ENCODE peak calls at places on chromosomes 16 and 17, in five cellular contexts. B, V, K, H and L are unnamed samples.

GRCh38 chr17:43966276-43966675 is 12.5 kb upstream of the PYY start:
- DNase-seq in B (no peak), V (no peak), K (peak), H (no peak), L (peak)

GRCh38 chr17:75778861-75779249 is 5.8 kb upstream of the UNK start:
- DNase-seq in B (no peak), V (peak), K (no peak), H (no peak), L (peak)

GRCh38 chr17:70095455-70095854 is 20.4 kb downstream of the KCNJ16 start:
- DNase-seq in B (no peak), V (no peak), K (no peak), H (no peak), L (no peak)

GRCh38 chr17:30091166-30091670 is 25.4 kb upstream of the NSRP1 start:
- DNase-seq in B (no peak), V (no peak), K (no peak), H (peak), L (no peak)

GRCh38 chr17:82164853-82165252 is 47.8 kb downstream of the CCDC57 start:
- DNase-seq in B (no peak), V (no peak), K (no peak), H (no peak), L (no peak)

GRCh38 chr16:3020247-3020603 is at the start of gene TNFRSF12A:
- DNase-seq in B (peak), V (peak), K (peak), H (peak), L (peak)

GRCh38 chr16:21580807-21581206 is 18.6 kb upstream of the METTL9 start:
- DNase-seq in B (no peak), V (no peak), K (no peak), H (no peak), L (no peak)

GRCh38 chr17:49603720-49604119 is 28.0 kb downstream of the NXPH3 start:
- DNase-seq in B (no peak), V (no peak), K (no peak), H (peak), L (no peak)

GRCh38 chr17:36749493-36749892 is 148.1 kb downstream of the MRM1 start:
- DNase-seq in B (no peak), V (no peak), K (no peak), H (no peak), L (no peak)

GRCh38 chr17:48909796-48910195 is 1.6 kb downstream of the UBE2Z start:
- DNase-seq in B (no peak), V (no peak), K (peak), H (no peak), L (peak)

GRCh38 chr16:80974649-80975376 is 31.9 kb downstream of the CMC2 start:
- DNase-seq in B (no peak), V (no peak), K (peak), H (peak), L (no peak)

GRCh38 chr16:48194828-48195566 is 39.2 kb upstream of the ABCC12 start:
- DNase-seq in B (no peak), V (no peak), K (peak), H (peak), L (peak)

GRCh38 chr17:56142325-56142724 is 10.9 kb upstream of the ANKFN1 start:
- DNase-seq in B (no peak), V (no peak), K (peak), H (peak), L (peak)

GRCh38 chr17:64094412-64094811 is 35.5 kb downstream of the ERN1 start:
- DNase-seq in B (no peak), V (no peak), K (no peak), H (no peak), L (no peak)

GRCh38 chr16:85369741-85370528 is 243.2 kb upstream of the GSE1 start:
- DNase-seq in B (peak), V (peak), K (peak), H (no peak), L (peak)

GRCh38 chr17:49241763-49242312 is 11.3 kb upstream of the PHOSPHO1 start:
- DNase-seq in B (no peak), V (no peak), K (no peak), H (no peak), L (no peak)

GRCh38 chr16:15948532-15949209 is 745 bp upstream of the ABCC1 start:
- DNase-seq in B (peak), V (no peak), K (no peak), H (no peak), L (no peak)

GRCh38 chr16:88393034-88393433 is 10.3 kb downstream of the ZNF469 start:
- DNase-seq in B (no peak), V (no peak), K (no peak), H (no peak), L (no peak)

GRCh38 chr16:88320947-88321634 is 61.7 kb upstream of the ZNF469 start:
- DNase-seq in B (no peak), V (no peak), K (no peak), H (no peak), L (no peak)

GRCh38 chr17:27363322-27363721 is 69.4 kb downstream of the WSB1 start:
- DNase-seq in B (no peak), V (no peak), K (no peak), H (no peak), L (no peak)

GRCh38 chr17:72416054-72416691 is 295.4 kb downstream of the SOX9 start:
- DNase-seq in B (no peak), V (no peak), K (peak), H (no peak), L (peak)

GRCh38 chr16:65790768-65791167 is 575.7 kb upstream of the CDH5 start:
- DNase-seq in B (no peak), V (no peak), K (no peak), H (no peak), L (no peak)
- H3K4me3 ChIP-seq in B (no peak), V (no peak), K (no peak), H (no peak), L (no peak)

DNA sequence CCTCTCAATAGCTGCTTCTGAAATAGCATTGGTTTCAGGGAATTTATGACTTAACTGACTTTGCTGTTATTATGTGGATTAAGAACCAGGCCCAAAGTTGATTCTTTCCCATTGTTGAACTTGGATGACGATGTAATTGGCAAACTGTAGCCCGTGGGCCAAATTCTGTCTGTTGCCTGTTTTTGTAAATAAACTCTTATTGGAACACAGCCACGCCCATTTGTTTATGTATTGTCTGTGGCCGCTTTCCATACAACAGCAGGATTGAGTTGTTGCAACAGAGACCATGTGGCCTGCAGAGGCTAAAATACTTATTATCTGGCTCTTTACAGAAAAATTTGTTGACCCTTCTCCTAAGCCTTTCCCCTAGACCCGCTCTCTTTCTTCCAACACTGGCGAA is 31.6 kb downstream of the NTN1 start:
- DNase-seq in B (no peak), V (no peak), K (no peak), H (no peak), L (no peak)
- TF ChIP-seq CTCF in B (no peak), V (no peak), K (no peak), H (no peak), L (no peak)

DNA sequence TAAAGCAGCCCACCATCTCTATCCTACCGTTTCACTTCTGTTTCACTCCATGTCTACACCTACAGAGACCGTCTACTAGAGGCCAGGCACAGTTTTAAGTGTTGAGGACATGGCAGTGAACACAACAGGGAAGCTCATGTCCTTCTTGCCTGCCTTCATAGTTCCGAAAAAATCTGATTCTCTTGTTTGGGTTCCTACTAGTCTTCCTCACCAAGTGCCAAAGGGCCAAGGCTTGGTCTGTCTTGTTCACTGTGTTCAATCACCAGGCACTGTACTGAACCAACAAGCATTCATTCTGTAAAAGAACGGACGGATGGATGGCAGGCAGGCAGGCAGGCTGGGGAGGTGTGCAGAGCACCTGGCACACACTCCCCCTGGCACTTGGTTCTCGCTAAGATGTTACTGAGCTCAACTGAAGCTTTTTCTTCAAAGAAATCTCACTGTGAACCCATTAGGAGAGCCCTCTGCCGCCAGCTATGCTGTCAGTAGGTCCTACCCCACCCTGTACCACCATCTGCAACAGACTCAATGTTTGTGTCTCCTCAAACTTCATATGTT is 2.5 kb downstream of the DEXI start:
- DNase-seq in B (peak), V (no peak), K (no peak), H (no peak), L (no peak)
- H3K4me3 ChIP-seq in B (peak), V (no peak), K (no peak), H (peak), L (peak)

GRCh38 chr17:6574689-6575595 is 18.6 kb upstream of the PITPNM3 start:
- DNase-seq in B (peak), V (peak), K (peak), H (peak), L (peak)
- TF ChIP-seq CTCF in B (peak), V (no peak), K (no peak), H (peak), L (no peak)